ENCODE peak calls at places on chromosomes 13 and 19, in nine cellular contexts. D is MCF 10A; W is activated T-cell treated with anti-CD3 and anti-CD28 coated beads for 48 hours; R is erythroblast; E is fibroblast of pulmonary artery; P is AML-193; O is breast epithelium; G is stimulated activated CD4-positive, alpha-beta T cell treated with anti-CD3 and anti-CD28 coated beads, TNF-alpha, amount 100 ng/mL, for 24 hours; H is activated gamma-delta T cell treated with Interleukin-2 at 50 U/mL for 16 hours. L is an unnamed sample.

GRCh38 chr13:39688699-39689405 is 33.4 kb downstream of the COG6 start:
- DNase-seq in D (no peak), W (no peak), R (no peak), E (peak), P (no peak), O (no peak), G (no peak), H (no peak), L (no peak)

GRCh38 chr19:16351133-16351809 is 26.6 kb downstream of the KLF2 start:
- DNase-seq in D (peak), W (no peak), R (no peak), E (peak), P (no peak), O (no peak), G (no peak), H (no peak), L (no peak)

GRCh38 chr13:35346494-35346893 is 130.0 kb downstream of the MAB21L1 start:
- DNase-seq in D (no peak), W (no peak), R (no peak), E (no peak), P (no peak), O (no peak), G (no peak), H (no peak), L (no peak)

GRCh38 chr13:113425931-113426590 is 27.2 kb downstream of the ADPRHL1 start:
- DNase-seq in D (peak), W (no peak), R (no peak), E (no peak), P (no peak), O (no peak), G (no peak), H (no peak), L (no peak)

GRCh38 chr19:18165794-18166544 is 7.6 kb upstream of the IFI30 start:
- DNase-seq in D (no peak), W (no peak), R (no peak), E (no peak), P (no peak), O (no peak), G (no peak), H (no peak), L (no peak)

GRCh38 chr13:43348397-43348796 is 325.0 kb downstream of the DNAJC15 start:
- DNase-seq in D (peak), W (no peak), R (no peak), E (peak), P (no peak), O (no peak), G (no peak), H (no peak), L (no peak)

GRCh38 chr13:42653694-42654093 is 79.7 kb downstream of the TNFSF11 start:
- DNase-seq in D (no peak), W (no peak), R (no peak), E (no peak), P (no peak), O (no peak), G (no peak), H (no peak), L (no peak)

GRCh38 chr13:99085139-99085845 is 107.4 kb upstream of the DOCK9 start:
- DNase-seq in D (no peak), W (no peak), R (peak), E (no peak), P (no peak), O (no peak), G (no peak), H (no peak), L (no peak)

GRCh38 chr19:32421589-32422361 is 16.2 kb downstream of the DPY19L3 start:
- DNase-seq in D (no peak), W (no peak), R (peak), E (peak), P (peak), O (no peak), G (no peak), H (no peak), L (no peak)

GRCh38 chr13:59673301-59673700 is 490.4 kb downstream of the DIAPH3 start:
- DNase-seq in D (no peak), W (no peak), R (no peak), E (no peak), P (no peak), O (no peak), G (no peak), H (no peak), L (no peak)

GRCh38 chr19:1251233-1251502 is 2.8 kb downstream of the MIDN start:
- DNase-seq in D (peak), W (no peak), R (peak), E (peak), P (no peak), O (no peak), G (no peak), H (no peak), L (no peak)

GRCh38 chr19:41698746-41699230 is 9.6 kb upstream of the CEACAM5 start:
- DNase-seq in D (no peak), W (no peak), R (no peak), E (no peak), P (peak), O (no peak), G (no peak), H (no peak), L (peak)

GRCh38 chr13:113887700-113888201 is 23.9 kb upstream of the GAS6 start:
- DNase-seq in D (no peak), W (no peak), R (no peak), E (no peak), P (no peak), O (no peak), G (no peak), H (no peak), L (no peak)

GRCh38 chr13:109569938-109570711 is 216.3 kb downstream of the IRS2 start:
- DNase-seq in D (no peak), W (peak), R (no peak), E (no peak), P (no peak), O (no peak), G (peak), H (peak), L (peak)

GRCh38 chr19:3725640-3726310 is 17.6 kb downstream of the TJP3 start:
- DNase-seq in D (peak), W (no peak), R (no peak), E (no peak), P (no peak), O (peak), G (no peak), H (no peak), L (no peak)

L was measured in LNCaP clone FGC.